ENCODE peak calls at places on chromosomes 3 and 15, in nine cellular contexts. T is HCT116, Z is epithelial cell of esophagus, S is Peyer's patch, K is bronchial epithelial cell, P is Panc1, V is WTC11, O is BJ, C is SK-N-SH. J is an unnamed sample.
A peak's percentile ranks its signal among the peaks of the same experiment; 100 is the strongest.

GRCh38 chr15:82570721-82571519 is 30.7 kb upstream of the RPS17 start:
- DNase-seq in T (no peak), Z (no peak), S (no peak), K (no peak), P (no peak), V (peak; percentile 25), O (no peak), C (peak; percentile 42), J (no peak)

GRCh38 chr3:59388555-59389280 is 338.9 kb upstream of the CFAP20DC start:
- DNase-seq in T (no peak), Z (peak; percentile 67), S (no peak), K (peak; percentile 82), P (no peak), V (no peak), O (no peak), C (no peak), J (no peak)

GRCh38 chr3:146781059-146781458 is 175.9 kb upstream of the PLSCR5 start:
- DNase-seq in T (no peak), Z (peak; percentile 4), S (no peak), K (no peak), P (no peak), V (no peak), O (no peak), C (no peak), J (no peak)

GRCh38 chr15:90036343-90036742 is 35.2 kb downstream of the ZNF710 start:
- DNase-seq in T (no peak), Z (no peak), S (no peak), K (no peak), P (no peak), V (no peak), O (no peak), C (no peak), J (no peak)

GRCh38 chr3:9966841-9967240 is 14.6 kb upstream of the PRRT3 start:
- DNase-seq in T (no peak), Z (no peak), S (no peak), K (no peak), P (no peak), V (no peak), O (no peak), C (no peak), J (no peak)

GRCh38 chr15:25736451-25736850 is 126.7 kb downstream of the ATP10A start:
- DNase-seq in T (no peak), Z (no peak), S (no peak), K (no peak), P (no peak), V (no peak), O (no peak), C (no peak), J (no peak)

GRCh38 chr3:47527952-47528718 is 14.6 kb upstream of the ELP6 start:
- DNase-seq in T (no peak), Z (peak; percentile 75), S (no peak), K (peak; percentile 79), P (no peak), V (no peak), O (no peak), C (no peak), J (no peak)

GRCh38 chr15:25766421-25766820 is 96.7 kb downstream of the ATP10A start:
- DNase-seq in T (no peak), Z (no peak), S (no peak), K (no peak), P (no peak), V (no peak), O (no peak), C (no peak), J (no peak)

GRCh38 chr3:52819936-52820335 is 10.5 kb downstream of the ITIH4 start:
- DNase-seq in T (no peak), Z (no peak), S (no peak), K (no peak), P (no peak), V (no peak), O (no peak), C (no peak), J (no peak)

GRCh38 chr3:110026421-110026820 is 689.1 kb upstream of the DPPA4 start:
- DNase-seq in T (no peak), Z (no peak), S (no peak), K (no peak), P (no peak), V (no peak), O (no peak), C (peak; percentile 2), J (no peak)

GRCh38 chr15:70437089-70437488 is 326.3 kb downstream of the UACA start:
- DNase-seq in T (no peak), Z (no peak), S (no peak), K (no peak), P (no peak), V (no peak), O (no peak), C (no peak), J (no peak)

GRCh38 chr15:80401471-80401870 is 2.7 kb upstream of the ARNT2 start:
- DNase-seq in T (no peak), Z (no peak), S (no peak), K (no peak), P (no peak), V (no peak), O (no peak), C (no peak), J (no peak)

GRCh38 chr15:74511583-74511982 is 29.4 kb upstream of the ARID3B start:
- DNase-seq in T (no peak), Z (no peak), S (no peak), K (no peak), P (no peak), V (no peak), O (no peak), C (no peak), J (no peak)

GRCh38 chr15:99961011-99961441 is 227.8 kb upstream of the LYSMD4 start:
- DNase-seq in T (peak; percentile 51), Z (peak; percentile 66), S (no peak), K (peak; percentile 59), P (no peak), V (peak; percentile 56), O (no peak), C (no peak), J (peak; percentile 41)

GRCh38 chr3:129688310-129688895 is 81.9 kb upstream of the PLXND1 start:
- DNase-seq in T (no peak), Z (peak; percentile 41), S (no peak), K (no peak), P (no peak), V (peak; percentile 68), O (no peak), C (peak; percentile 38), J (peak; percentile 60)

GRCh38 chr15:34064443-34064842 is 25.4 kb upstream of the AVEN start:
- DNase-seq in T (no peak), Z (peak; percentile 74), S (no peak), K (peak; percentile 76), P (no peak), V (no peak), O (no peak), C (no peak), J (no peak)

GRCh38 chr3:138361193-138361525 is 12.8 kb downstream of the MRAS start:
- DNase-seq in T (no peak), Z (no peak), S (no peak), K (no peak), P (no peak), V (no peak), O (no peak), C (no peak), J (no peak)

GRCh38 chr3:62662680-62663079 is 212.5 kb downstream of the CADPS start:
- DNase-seq in T (no peak), Z (no peak), S (no peak), K (no peak), P (no peak), V (no peak), O (no peak), C (peak; percentile 24), J (no peak)

GRCh38 chr3:62655319-62656063 is 219.7 kb downstream of the CADPS start:
- DNase-seq in T (no peak), Z (no peak), S (no peak), K (no peak), P (no peak), V (no peak), O (no peak), C (no peak), J (no peak)

GRCh38 chr3:62653806-62654205 is 221.4 kb downstream of the CADPS start:
- DNase-seq in T (no peak), Z (no peak), S (no peak), K (no peak), P (no peak), V (no peak), O (no peak), C (no peak), J (no peak)

GRCh38 chr3:62659660-62660059 is 215.6 kb downstream of the CADPS start:
- DNase-seq in T (no peak), Z (no peak), S (no peak), K (no peak), P (no peak), V (no peak), O (no peak), C (no peak), J (no peak)
- TF ChIP-seq CTCF in T (no peak), Z (no peak), S (no peak), K (no peak), P (no peak), V (no peak), O (no peak), C (peak; percentile 28), J (no peak)

GRCh38 chr3:43286115-43286885 is at the start of gene SNRK:
- DNase-seq in T (peak; percentile 44), Z (peak; percentile 86), S (peak; percentile 90), K (peak; percentile 45), P (peak; percentile 4), V (peak; percentile 89), O (no peak), C (peak; percentile 99), J (peak; percentile 67)
- TF ChIP-seq CTCF in T (peak; percentile 39), Z (peak; percentile 45), S (no peak), K (peak; percentile 29), P (no peak), V (no peak), O (peak; percentile 41), C (peak; percentile 33), J (peak; percentile 56)

GRCh38 chr15:76625267-76625666 is 279.9 kb downstream of the SCAPER start:
- DNase-seq in T (no peak), Z (no peak), S (no peak), K (no peak), P (no peak), V (peak; percentile 54), O (no peak), C (no peak), J (no peak)
- TF ChIP-seq CTCF in T (no peak), Z (no peak), S (no peak), K (no peak), P (no peak), V (peak; percentile 31), O (no peak), C (no peak), J (peak; percentile 23)

DNA sequence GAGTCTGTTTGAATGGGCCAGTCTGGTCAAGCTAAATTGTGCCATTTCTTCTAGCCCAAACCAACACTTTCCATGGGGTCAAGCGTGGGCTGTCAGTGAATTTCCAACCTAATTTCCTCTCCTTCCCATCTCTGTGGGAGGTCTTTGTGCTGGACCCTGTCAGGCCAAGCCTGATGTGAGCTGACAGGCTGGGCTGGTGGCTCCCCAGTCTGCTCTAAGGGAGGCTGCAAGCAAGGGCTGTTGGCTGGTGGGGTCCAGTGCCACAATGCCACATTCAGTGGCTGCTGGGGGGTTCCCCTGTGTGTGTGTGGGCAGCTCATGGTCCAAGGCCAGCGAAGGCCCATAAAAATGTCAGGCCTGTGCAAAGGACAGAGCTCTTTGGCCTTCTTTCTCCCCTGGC is 216.1 kb downstream of the OPA1 start:
- DNase-seq in T (no peak), Z (no peak), S (no peak), K (no peak), P (no peak), V (no peak), O (no peak), C (no peak), J (no peak)
- TF ChIP-seq CTCF in T (no peak), Z (no peak), S (no peak), K (no peak), P (no peak), V (no peak), O (no peak), C (no peak), J (no peak)

J was measured in brain microvascular endothelial cell.